ENCODE peak calls at places on chromosomes 4 and X, in eight cellular contexts. O is mammary epithelial cell; T is glomerular endothelial cell; N is stimulated activated CD8-positive, alpha-beta memory T cell treated with anti-CD3 and anti-CD28 coated beads, Interleukin-4, amount 100 ng/mL, for 1 hour; X is AG20443; I is brain microvascular endothelial cell; Z is HFF-Myc; Y is stimulated activated CD4-positive, alpha-beta T cell treated with anti-CD3 and anti-CD28 coated beads, Interleukin-2, amount 100 ng/mL, for 24 hours. W is an unnamed sample.

GRCh38 chr4:135072553-135072952 is 871.0 kb upstream of the PABPC4L start:
- DNase-seq in N (no peak), Y (no peak), O (no peak), Z (no peak), X (no peak), T (no peak), I (no peak), W (no peak)

GRCh38 chr4:83114576-83114975 is at the start of gene PLAC8:
- DNase-seq in N (no peak), T (no peak), O (peak; percentile 87), I (no peak), Y (no peak), Z (no peak), X (no peak), W (peak; percentile 82)

GRCh38 chrX:132292753-132293152 is 73.5 kb upstream of the RAP2C start:
- DNase-seq in T (peak; percentile 18), Z (peak; percentile 16), O (peak; percentile 49), N (no peak), X (peak; percentile 65), I (peak; percentile 28), Y (no peak), W (peak; percentile 58)

GRCh38 chr4:36385951-36386561 is 104.6 kb downstream of the DTHD1 start:
- DNase-seq in Z (no peak), N (peak; percentile 11), O (no peak), T (no peak), Y (no peak), X (no peak), I (no peak), W (no peak)

GRCh38 chr4:159280442-159281172 is 177.7 kb downstream of the RAPGEF2 start:
- DNase-seq in Y (no peak), N (no peak), Z (no peak), X (no peak), I (no peak), O (no peak), T (no peak), W (no peak)

GRCh38 chrX:45771114-45771513 is 570.4 kb upstream of the DIPK2B start:
- DNase-seq in I (peak; percentile 87), O (peak; percentile 93), X (peak; percentile 47), Y (no peak), T (no peak), Z (peak; percentile 92), N (no peak), W (peak; percentile 90)

GRCh38 chr4:145929415-145930178 is 9.0 kb downstream of the ZNF827 start:
- DNase-seq in Z (no peak), I (no peak), Y (no peak), X (no peak), N (no peak), O (peak; percentile 23), T (no peak), W (no peak)

GRCh38 chrX:9530848-9531274 is 66.0 kb downstream of the TBL1X start:
- DNase-seq in N (peak; percentile 17), Y (peak; percentile 45), Z (peak; percentile 31), I (peak; percentile 84), T (no peak), O (peak; percentile 3), X (peak; percentile 80), W (peak; percentile 25)

GRCh38 chr4:106738121-106738520 is 298.0 kb downstream of the DKK2 start:
- DNase-seq in Y (no peak), T (no peak), N (no peak), O (no peak), X (no peak), Z (no peak), I (no peak), W (no peak)

GRCh38 chrX:134990475-134991473 is at the start of gene SMIM10:
- DNase-seq in X (peak; percentile 78), T (no peak), I (peak; percentile 66), N (no peak), O (peak; percentile 29), Z (no peak), Y (peak; percentile 40), W (peak; percentile 48)

GRCh38 chrX:40579880-40580536 is 762 bp upstream of the ATP6AP2 start:
- DNase-seq in Z (no peak), I (no peak), N (no peak), Y (no peak), O (no peak), T (no peak), X (no peak), W (peak; percentile 2)

GRCh38 chr4:5998333-5998936 is 19.8 kb downstream of the C4orf50 start:
- DNase-seq in Z (peak; percentile 29), I (peak; percentile 61), O (peak; percentile 20), T (peak; percentile 31), Y (peak; percentile 50), N (peak; percentile 14), X (peak; percentile 87), W (peak; percentile 28)

GRCh38 chrX:154000051-154000450 is 19.7 kb downstream of the IRAK1 start:
- DNase-seq in Y (no peak), O (no peak), T (no peak), I (no peak), Z (no peak), X (no peak), N (no peak), W (peak; percentile 72)

GRCh38 chrX:106874075-106874474 is 29.1 kb downstream of the RIPPLY1 start:
- DNase-seq in O (no peak), T (no peak), X (peak; percentile 8), Y (no peak), N (no peak), Z (peak; percentile 2), I (no peak), W (peak; percentile 24)

GRCh38 chr4:189659302-189659701 is 281.4 kb upstream of the FRG1 start:
- DNase-seq in Y (no peak), T (no peak), X (no peak), N (no peak), O (no peak), I (no peak), Z (no peak), W (no peak)

GRCh38 chrX:36334508-36335015 is 415.0 kb downstream of the CFAP47 start:
- DNase-seq in N (no peak), I (no peak), O (no peak), Y (no peak), X (no peak), Z (no peak), T (no peak), W (no peak)

GRCh38 chr4:106366026-106366425 is 2.6 kb downstream of the GIMD1 start:
- DNase-seq in I (peak; percentile 28), Z (no peak), N (no peak), X (no peak), T (no peak), Y (no peak), O (no peak), W (peak; percentile 49)

GRCh38 chrX:51608071-51608470 is 10.6 kb downstream of the CENPVL3 start:
- DNase-seq in Y (no peak), T (no peak), Z (no peak), O (peak; percentile 28), I (peak; percentile 40), N (no peak), X (peak; percentile 22), W (peak; percentile 28)

GRCh38 chr4:61068745-61069144 is 131.4 kb upstream of the ADGRL3 start:
- DNase-seq in N (no peak), I (peak; percentile 22), Z (no peak), O (peak; percentile 32), T (no peak), X (no peak), Y (no peak), W (peak; percentile 15)

GRCh38 chr4:77930154-77930553 is 67.5 kb downstream of the MRPL1 start:
- DNase-seq in Z (no peak), O (no peak), N (no peak), X (no peak), I (no peak), T (no peak), Y (no peak), W (no peak)

GRCh38 chr4:173527103-173527876 is 2.7 kb downstream of the HAND2 start:
- DNase-seq in Y (no peak), I (no peak), Z (no peak), N (no peak), X (peak; percentile 62), O (no peak), T (no peak), W (no peak)

GRCh38 chr4:123398803-123399637 is 2.4 kb downstream of the SPRY1 start:
- DNase-seq in N (no peak), Y (peak; percentile 64), O (peak; percentile 77), Z (no peak), X (peak; percentile 55), I (peak; percentile 71), T (no peak), W (peak; percentile 68)

GRCh38 chr4:107721436-107722090 is 1.5 kb upstream of the PAPSS1 start:
- DNase-seq in Z (no peak), Y (peak; percentile 56), N (peak; percentile 17), O (no peak), T (no peak), I (no peak), X (no peak), W (no peak)

GRCh38 chrX:45756562-45756961 is 555.9 kb upstream of the DIPK2B start:
- DNase-seq in Z (no peak), X (no peak), T (no peak), Y (no peak), N (no peak), O (no peak), I (no peak), W (no peak)

GRCh38 chrX:12975670-12975965 is 708 bp downstream of the TMSB4X start:
- DNase-seq in N (no peak), T (no peak), X (peak; percentile 10), I (no peak), Z (no peak), Y (no peak), O (no peak), W (no peak)

GRCh38 chr4:53618321-53618720 is 27.0 kb upstream of the LNX1 start:
- DNase-seq in Y (no peak), X (no peak), I (no peak), T (no peak), Z (no peak), N (no peak), O (no peak), W (no peak)

W was measured in epithelial cell of esophagus.